ENCODE peak calls at places on chromosomes 13 and 19, in four cellular contexts. D is NCI-H1092 treated with DMSO at 0.1 percent for 48 hours, Z is T-cell, C is hepatic stellate cell. J is an unnamed sample.

GRCh38 chr19:48569814-48570213 is 17.8 kb downstream of the SULT2B1 start:
- DNase-seq in D (no peak), Z (no peak), C (no peak), J (peak; percentile 71)

GRCh38 chr19:2239771-2240770 is 3.4 kb downstream of the SF3A2 start:
- DNase-seq in D (no peak), Z (peak; percentile 28), C (no peak), J (no peak)

GRCh38 chr13:97235549-97236206 is 13.5 kb downstream of the MBNL2 start:
- DNase-seq in D (peak; percentile 90), Z (no peak), C (no peak), J (no peak)

GRCh38 chr13:99658266-99658991 is 157.2 kb downstream of the TM9SF2 start:
- DNase-seq in D (peak; percentile 90), Z (peak; percentile 64), C (peak; percentile 32), J (peak; percentile 46)

GRCh38 chr19:32824136-32824835 is 45.3 kb downstream of the SLC7A9 start:
- DNase-seq in D (no peak), Z (no peak), C (no peak), J (no peak)

GRCh38 chr19:50844296-50844935 is 10.3 kb upstream of the KLK3 start:
- DNase-seq in D (peak; percentile 26), Z (no peak), C (no peak), J (no peak)

GRCh38 chr13:106197506-106197905 is 338.0 kb downstream of the EFNB2 start:
- DNase-seq in D (no peak), Z (no peak), C (no peak), J (no peak)

GRCh38 chr19:49669511-49669910 is 3.8 kb downstream of the BCL2L12 start:
- DNase-seq in D (no peak), Z (no peak), C (no peak), J (no peak)

GRCh38 chr19:18738961-18739690 is 52.0 kb downstream of the COMP start:
- DNase-seq in D (no peak), Z (no peak), C (no peak), J (no peak)

GRCh38 chr19:4028334-4029246 is 21.1 kb downstream of the PIAS4 start:
- DNase-seq in D (no peak), Z (no peak), C (no peak), J (no peak)

GRCh38 chr13:68099616-68100015 is 869.5 kb upstream of the PCDH9 start:
- DNase-seq in D (no peak), Z (no peak), C (peak; percentile 8), J (peak; percentile 20)

GRCh38 chr13:37382156-37382555 is 216.4 kb downstream of the POSTN start:
- DNase-seq in D (no peak), Z (no peak), C (no peak), J (no peak)

GRCh38 chr13:74115138-74115537 is 19.1 kb downstream of the KLF12 start:
- DNase-seq in D (no peak), Z (no peak), C (no peak), J (no peak)

GRCh38 chr13:50224534-50224933 is 209.3 kb downstream of the KCNRG start:
- DNase-seq in D (no peak), Z (no peak), C (peak; percentile 12), J (no peak)

GRCh38 chr19:18802354-18802753 is 11.2 kb upstream of the COMP start:
- DNase-seq in D (no peak), Z (no peak), C (peak; percentile 3), J (no peak)

GRCh38 chr19:55336101-55336500 is 3.6 kb upstream of the KMT5C start:
- DNase-seq in D (no peak), Z (no peak), C (no peak), J (no peak)

J was measured in MG63.